ENCODE peak calls at places on chromosomes 4 and X, in eight cellular contexts. S is heart right ventricle; I is upper lobe of right lung; C is ascending aorta; E is CD4-positive, alpha-beta T cell; B is heart left ventricle; O is GM13976; Q is suprapubic skin. V is an unnamed sample.
A peak's percentile ranks its signal among the peaks of the same experiment; 100 is the strongest.

GRCh38 chr4:89216866-89217265 is 90.7 kb downstream of the GPRIN3 start:
- DNase-seq in S (no peak), I (no peak), C (no peak), E (no peak), B (no peak), O (no peak), Q (no peak), V (no peak)

GRCh38 chr4:178632415-178632814 is 1190.2 kb upstream of the AGA start:
- DNase-seq in S (no peak), I (no peak), C (no peak), E (no peak), B (no peak), O (no peak), Q (no peak), V (no peak)

GRCh38 chr4:119070301-119070700 is 65.3 kb upstream of the MYOZ2 start:
- DNase-seq in S (no peak), I (no peak), C (no peak), E (no peak), B (no peak), O (no peak), Q (no peak), V (no peak)

GRCh38 chr4:126495163-126495752 is 1137.5 kb upstream of the INTU start:
- DNase-seq in S (no peak), I (no peak), C (no peak), E (no peak), B (no peak), O (no peak), Q (no peak), V (no peak)

GRCh38 chr4:123673971-123674370 is 277.4 kb downstream of the SPRY1 start:
- DNase-seq in S (no peak), I (no peak), C (no peak), E (no peak), B (no peak), O (no peak), Q (no peak), V (no peak)

GRCh38 chrX:42495139-42495538 is 282.8 kb downstream of the PPP1R2C start:
- DNase-seq in S (no peak), I (no peak), C (no peak), E (no peak), B (no peak), O (no peak), Q (no peak), V (no peak)

GRCh38 chr4:6441758-6442157 is 30.7 kb downstream of the PPP2R2C start:
- DNase-seq in S (no peak), I (no peak), C (no peak), E (no peak), B (no peak), O (no peak), Q (no peak), V (no peak)

GRCh38 chr4:185800266-185800945 is 11.6 kb downstream of the SORBS2 start:
- DNase-seq in S (no peak), I (no peak), C (no peak), E (no peak), B (peak; percentile 74), O (no peak), Q (no peak), V (no peak)

GRCh38 chrX:43386872-43387271 is 269.2 kb upstream of the MAOA start:
- DNase-seq in S (no peak), I (no peak), C (no peak), E (no peak), B (no peak), O (no peak), Q (no peak), V (no peak)

GRCh38 chr4:101958547-101958946 is 168.0 kb downstream of the BANK1 start:
- DNase-seq in S (no peak), I (no peak), C (no peak), E (no peak), B (no peak), O (no peak), Q (no peak), V (no peak)

GRCh38 chrX:2316534-2316933 is 184.2 kb downstream of the DHRSX start:
- DNase-seq in S (no peak), I (no peak), C (no peak), E (no peak), B (no peak), O (no peak), Q (no peak), V (no peak)

GRCh38 chrX:17654116-17654515 is 83.2 kb upstream of the SCML1 start:
- DNase-seq in S (no peak), I (no peak), C (no peak), E (no peak), B (no peak), O (no peak), Q (no peak), V (no peak)

GRCh38 chr4:153131478-153132069 is 72.7 kb upstream of the TRIM2 start:
- DNase-seq in S (no peak), I (no peak), C (no peak), E (no peak), B (no peak), O (no peak), Q (no peak), V (no peak)

GRCh38 chr4:150501019-150501727 is 80.8 kb upstream of the MAB21L2 start:
- DNase-seq in S (no peak), I (no peak), C (no peak), E (no peak), B (peak; percentile 20), O (no peak), Q (no peak), V (no peak)

GRCh38 chr4:7350396-7350795 is 84.3 kb downstream of the PSAPL1 start:
- DNase-seq in S (no peak), I (no peak), C (no peak), E (no peak), B (no peak), O (no peak), Q (no peak), V (no peak)

GRCh38 chr4:99947190-99947578 is 766 bp upstream of the DNAJB14 start:
- DNase-seq in S (no peak), I (no peak), C (no peak), E (no peak), B (no peak), O (no peak), Q (no peak), V (no peak)

GRCh38 chr4:24988776-24989175 is 42.0 kb downstream of the LGI2 start:
- DNase-seq in S (no peak), I (no peak), C (no peak), E (no peak), B (no peak), O (peak; percentile 35), Q (no peak), V (no peak)

GRCh38 chr4:2936773-2937145 is 26.4 kb downstream of the NOP14 start:
- DNase-seq in S (no peak), I (peak; percentile 60), C (no peak), E (peak; percentile 38), B (no peak), O (peak; percentile 64), Q (peak; percentile 71), V (no peak)

GRCh38 chrX:69031971-69032391 is 133.3 kb downstream of the PJA1 start:
- DNase-seq in S (no peak), I (no peak), C (no peak), E (no peak), B (no peak), O (no peak), Q (no peak), V (peak; percentile 7)

GRCh38 chrX:69034451-69034850 is 130.8 kb downstream of the PJA1 start:
- DNase-seq in S (no peak), I (no peak), C (no peak), E (no peak), B (no peak), O (no peak), Q (no peak), V (no peak)

GRCh38 chrX:69031181-69031580 is 134.1 kb downstream of the PJA1 start:
- DNase-seq in S (no peak), I (no peak), C (no peak), E (no peak), B (no peak), O (no peak), Q (no peak), V (no peak)

GRCh38 chrX:69033936-69034335 is 131.3 kb downstream of the PJA1 start:
- DNase-seq in S (no peak), I (no peak), C (no peak), E (no peak), B (no peak), O (peak; percentile 6), Q (no peak), V (no peak)

DNA sequence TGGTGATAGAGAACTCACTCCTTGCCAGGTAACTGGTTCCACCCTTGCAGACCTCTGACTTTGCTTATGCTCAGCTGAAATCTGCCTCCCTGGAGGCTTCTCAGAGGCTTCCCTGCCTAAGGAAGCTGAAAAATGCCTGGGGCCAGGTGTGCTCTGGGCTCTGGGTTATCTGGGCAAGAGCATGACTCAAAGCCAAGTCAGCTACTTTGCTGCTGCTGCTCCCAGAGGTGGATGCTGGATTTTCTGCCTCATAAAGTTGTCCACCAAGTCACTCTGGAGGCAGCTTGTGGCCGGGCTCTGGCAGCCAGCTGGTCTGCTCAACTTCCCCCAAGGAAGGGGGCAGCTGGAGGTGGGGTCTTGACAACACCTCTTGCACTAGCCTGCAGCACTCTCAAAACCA is 132.7 kb downstream of the PJA1 start:
- DNase-seq in S (no peak), I (no peak), C (no peak), E (no peak), B (no peak), O (no peak), Q (no peak), V (peak; percentile 7)
- TF ChIP-seq CTCF in S (no peak), I (no peak), C (no peak), E (no peak), B (no peak), O (no peak), Q (no peak), V (no peak)

GRCh38 chrX:997631-998137 is 214.8 kb downstream of the CRLF2 start:
- DNase-seq in S (no peak), I (peak; percentile 13), C (no peak), E (no peak), B (no peak), O (no peak), Q (peak; percentile 45), V (no peak)
- TF ChIP-seq CTCF in S (no peak), I (no peak), C (no peak), E (no peak), B (no peak), O (no peak), Q (no peak), V (no peak)

DNA sequence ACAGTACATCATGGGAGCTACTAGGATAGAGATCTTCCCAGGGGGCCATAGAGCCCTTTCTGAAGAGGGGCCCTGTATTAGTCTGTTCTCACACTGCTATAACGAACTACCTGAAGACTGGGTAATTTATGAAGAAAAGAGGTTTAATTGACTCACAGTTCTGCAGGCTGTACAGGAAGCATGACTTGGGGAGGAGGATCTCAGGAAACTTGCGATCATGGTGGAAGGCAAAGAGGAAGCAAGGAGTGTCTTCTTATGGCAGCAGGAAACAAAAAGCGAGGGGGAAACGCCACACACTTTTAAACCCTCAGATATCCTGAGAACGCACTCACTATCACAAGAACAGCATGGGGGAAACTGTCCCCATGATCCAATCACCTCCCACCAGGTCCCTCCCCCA is 4.2 kb upstream of the SLC9A6 start:
- DNase-seq in S (no peak), I (no peak), C (no peak), E (no peak), B (no peak), O (no peak), Q (no peak), V (no peak)
- TF ChIP-seq CTCF in S (no peak), I (no peak), C (no peak), E (no peak), B (no peak), O (no peak), Q (no peak), V (no peak)

GRCh38 chr4:30460818-30461217 is 259.4 kb upstream of the PCDH7 start:
- DNase-seq in S (no peak), I (no peak), C (no peak), E (no peak), B (no peak), O (no peak), Q (no peak), V (no peak)

GRCh38 chr4:30461218-30461617 is 259.0 kb upstream of the PCDH7 start:
- DNase-seq in S (no peak), I (no peak), C (no peak), E (no peak), B (no peak), O (no peak), Q (no peak), V (no peak)
- TF ChIP-seq CTCF in S (no peak), I (no peak), C (no peak), E (no peak), B (no peak), O (no peak), Q (no peak), V (no peak)

V was measured in omental fat pad.